ENCODE peak calls at places on chromosomes 12 and 14, in nine cellular contexts. N, H, E, R, B, G, O, Y and K are unnamed samples.

GRCh38 chr12:45575417-45575816 is 154.1 kb upstream of the ARID2 start:
- DNase-seq in N (no peak), H (no peak), E (no peak), R (no peak), B (no peak), G (no peak), O (no peak), Y (no peak), K (no peak)

GRCh38 chr14:64995291-64995690 is 8.6 kb downstream of the FNTB start:
- DNase-seq in N (no peak), H (no peak), E (no peak), R (no peak), B (no peak), G (no peak), O (no peak), Y (no peak), K (no peak)

GRCh38 chr14:32129124-32129523 is 52.0 kb downstream of the ARHGAP5 start:
- DNase-seq in N (no peak), H (no peak), E (peak; percentile 64), R (no peak), B (no peak), G (no peak), O (no peak), Y (no peak), K (no peak)

GRCh38 chr12:754238-754816 is 1.9 kb downstream of the WNK1 start:
- DNase-seq in N (no peak), H (peak; percentile 7), E (peak; percentile 41), R (no peak), B (peak; percentile 36), G (no peak), O (no peak), Y (no peak), K (no peak)

GRCh38 chr14:22502007-22502406 is 87.0 kb downstream of the DAD1 start:
- DNase-seq in N (no peak), H (no peak), E (no peak), R (peak; percentile 54), B (peak; percentile 54), G (peak; percentile 68), O (no peak), Y (no peak), K (no peak)

GRCh38 chr14:51458563-51458955 is 193.2 kb upstream of the FRMD6 start:
- DNase-seq in N (no peak), H (no peak), E (no peak), R (no peak), B (no peak), G (no peak), O (no peak), Y (no peak), K (no peak)

GRCh38 chr12:47808574-47809380 is 10.9 kb downstream of the HDAC7 start:
- DNase-seq in N (no peak), H (no peak), E (no peak), R (no peak), B (no peak), G (no peak), O (no peak), Y (peak; percentile 38), K (no peak)

GRCh38 chr12:43722621-43723020 is 36.0 kb downstream of the PUS7L start:
- DNase-seq in N (no peak), H (no peak), E (no peak), R (no peak), B (no peak), G (no peak), O (no peak), Y (no peak), K (no peak)

GRCh38 chr12:48063530-48063929 is 42.3 kb downstream of the SENP1 start:
- DNase-seq in N (no peak), H (no peak), E (no peak), R (no peak), B (no peak), G (no peak), O (no peak), Y (no peak), K (no peak)

GRCh38 chr12:52608826-52609630 is 7.8 kb upstream of the KRT72 start:
- DNase-seq in N (no peak), H (no peak), E (no peak), R (no peak), B (no peak), G (no peak), O (no peak), Y (no peak), K (no peak)

GRCh38 chr14:54623279-54624004 is 56.5 kb downstream of the SAMD4A start:
- DNase-seq in N (no peak), H (no peak), E (no peak), R (no peak), B (no peak), G (no peak), O (no peak), Y (no peak), K (no peak)
- H3K4me1 ChIP-seq in N (peaks cover 48% of the 10 kb centered on the region), H (peaks cover 16% of the 10 kb centered on the region), E (peaks cover 16% of the 10 kb centered on the region), R (peaks cover 13% of the 10 kb centered on the region), B (peaks cover 44% of the 10 kb centered on the region), G (peaks cover 57% of the 10 kb centered on the region), O (peaks cover 58% of the 10 kb centered on the region), Y (peaks cover 35% of the 10 kb centered on the region), K (peaks cover 18% of the 10 kb centered on the region)

GRCh38 chr14:20400589-20400964 is 12.7 kb downstream of the TEP1 start:
- DNase-seq in N (no peak), H (no peak), E (no peak), R (no peak), B (no peak), G (no peak), O (no peak), Y (no peak), K (no peak)
- TF ChIP-seq POLR2A in N (no peak), H (no peak), E (no peak), R (no peak), B (no peak), G (no peak), O (no peak), Y (no peak), K (no peak)

DNA sequence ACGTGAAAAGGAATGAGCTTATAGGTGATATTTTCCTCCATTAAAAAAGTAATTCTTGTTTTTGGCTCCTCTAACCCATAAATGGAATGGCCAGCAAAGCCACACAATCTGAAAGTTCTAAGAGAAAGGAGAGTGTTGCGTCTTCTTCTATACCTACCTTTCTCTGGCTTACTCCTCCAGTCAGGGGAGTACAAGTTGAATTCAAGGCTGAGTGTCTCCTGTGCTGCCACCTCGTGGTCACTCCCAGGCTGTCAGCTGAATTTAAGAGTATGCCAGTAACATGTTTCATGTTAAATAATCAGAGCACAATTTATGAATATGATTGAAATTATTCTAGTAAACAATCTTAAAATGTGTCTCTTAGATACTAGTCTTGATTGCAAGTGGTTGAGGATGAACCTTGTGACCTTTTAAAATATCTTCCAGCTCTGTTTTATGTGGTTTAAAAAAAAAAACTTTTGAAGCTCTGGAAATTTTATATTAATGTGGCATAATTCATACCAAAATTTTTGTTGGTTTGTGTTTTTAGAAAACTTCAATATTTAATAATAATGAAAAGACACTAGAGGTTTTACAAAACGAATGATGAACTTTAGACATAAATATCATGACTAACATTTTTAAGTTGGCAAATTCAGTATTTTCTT is 31.7 kb downstream of the PTHLH start:
- DNase-seq in N (peak; percentile 78), H (peak; percentile 85), E (peak; percentile 87), R (peak; percentile 54), B (peak; percentile 66), G (peak; percentile 79), O (peak; percentile 36), Y (peak; percentile 76), K (peak; percentile 77)
- TF ChIP-seq CTCF in N (no peak), H (peak; percentile 67), E (peak; percentile 89), R (peak; percentile 65), B (peak; percentile 68), G (peak; percentile 56), O (peak; percentile 10), Y (peak; percentile 65), K (peak; percentile 77)

GRCh38 chr14:34365309-34365915 is 96.6 kb downstream of the SPTSSA start:
- DNase-seq in N (no peak), H (no peak), E (peak; percentile 51), R (no peak), B (no peak), G (no peak), O (no peak), Y (no peak), K (no peak)
- H3K4me1 ChIP-seq in N (peaks cover 28% of the 10 kb centered on the region), H (peaks cover 7% of the 10 kb centered on the region), E (peaks cover 39% of the 10 kb centered on the region), R (no peaks in the 10 kb centered on the region), B (no peaks in the 10 kb centered on the region), G (peaks cover 4% of the 10 kb centered on the region), O (no peaks in the 10 kb centered on the region), Y (peaks cover 37% of the 10 kb centered on the region), K (peaks cover 41% of the 10 kb centered on the region)

DNA sequence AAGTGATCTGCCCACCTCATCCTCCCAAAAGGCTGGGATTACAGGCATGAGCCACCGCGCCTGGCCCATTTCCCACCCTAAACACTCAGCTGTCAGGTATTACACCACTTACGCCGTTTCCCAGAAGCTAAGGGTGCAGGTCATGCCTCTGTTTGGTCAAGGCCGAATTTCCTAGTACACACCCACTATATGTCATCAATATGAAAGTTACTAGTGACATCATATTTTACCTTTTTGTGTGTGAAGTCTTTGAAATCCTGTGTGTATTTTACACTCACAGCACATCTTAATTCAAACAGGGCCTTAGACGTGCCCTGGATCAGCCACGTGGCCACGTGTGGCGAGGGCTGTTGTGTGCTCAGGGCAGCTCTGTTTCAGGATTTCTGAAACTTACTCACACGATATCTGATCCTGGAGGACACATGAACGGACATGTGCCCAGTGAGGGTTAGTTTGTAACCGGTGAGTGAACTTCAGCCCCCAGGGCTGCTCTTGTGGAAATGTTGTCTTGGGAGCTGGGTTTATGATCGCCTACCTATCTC is 51.8 kb downstream of the GLT1D1 start:
- DNase-seq in N (peak; percentile 28), H (no peak), E (no peak), R (no peak), B (no peak), G (no peak), O (no peak), Y (no peak), K (no peak)
- TF ChIP-seq POLR2A in N (no peak), H (no peak), E (no peak), R (no peak), B (no peak), G (no peak), O (no peak), Y (no peak), K (no peak)

GRCh38 chr14:35368583-35368982 is 36.0 kb downstream of the NFKBIA start:
- DNase-seq in N (no peak), H (no peak), E (no peak), R (no peak), B (no peak), G (no peak), O (no peak), Y (no peak), K (no peak)
- TF ChIP-seq CTCF in N (no peak), H (no peak), E (no peak), R (no peak), B (no peak), G (no peak), O (no peak), Y (no peak), K (no peak)